ENCODE peak calls at places on chromosomes 13 and 19, in five cellular contexts. J is vagina, P is A549, M is IMR-90, O is NB4. Z is an unnamed sample.

GRCh38 chr13:38866649-38867048 is 124.0 kb downstream of the STOML3 start:
- DNase-seq in O (peak; percentile 11), P (peak; percentile 1), M (no peak), J (no peak), Z (no peak)

GRCh38 chr13:110607675-110608224 is 7.6 kb upstream of the NAXD start:
- DNase-seq in M (no peak), O (no peak), P (no peak), J (no peak), Z (no peak)

GRCh38 chr19:53192771-53193533 is at the start of gene ZNF665:
- DNase-seq in P (no peak), O (peak; percentile 93), M (peak; percentile 82), J (no peak), Z (peak; percentile 49)

GRCh38 chr19:15194938-15195337 is 5.9 kb downstream of the NOTCH3 start:
- DNase-seq in O (no peak), P (no peak), J (no peak), M (peak; percentile 59), Z (no peak)

GRCh38 chr13:102571075-102571474 is 25.7 kb upstream of the TPP2 start:
- DNase-seq in M (no peak), O (no peak), P (no peak), J (no peak), Z (no peak)

GRCh38 chr13:48591889-48592725 is 59.2 kb upstream of the RCBTB2 start:
- DNase-seq in O (no peak), J (no peak), P (no peak), M (no peak), Z (no peak)

GRCh38 chr13:44224433-44225149 is 149.0 kb upstream of the SERP2 start:
- DNase-seq in J (no peak), P (no peak), O (no peak), M (no peak), Z (no peak)

GRCh38 chr19:45455707-45456499 is 11.9 kb upstream of the FOSB start:
- DNase-seq in P (peak; percentile 99), J (no peak), O (peak; percentile 92), M (peak; percentile 99), Z (peak; percentile 72)

GRCh38 chr13:98365291-98365690 is 188.2 kb upstream of the RNF113B start:
- DNase-seq in O (no peak), J (no peak), M (no peak), P (no peak), Z (no peak)

GRCh38 chr19:12085074-12085818 is 20.7 kb downstream of the ZNF844 start:
- DNase-seq in O (no peak), J (no peak), M (peak; percentile 10), P (no peak), Z (no peak)

GRCh38 chr13:33230178-33230881 is 55.2 kb downstream of the STARD13 start:
- DNase-seq in O (no peak), P (no peak), M (peak; percentile 87), J (no peak), Z (no peak)

GRCh38 chr19:53254451-53255341 is at the start of gene ZNF677:
- DNase-seq in P (no peak), M (peak; percentile 76), J (no peak), O (no peak), Z (peak; percentile 68)

GRCh38 chr13:98664047-98664446 is 87.1 kb upstream of the STK24 start:
- DNase-seq in P (no peak), M (peak; percentile 85), J (no peak), O (no peak), Z (no peak)

GRCh38 chr13:65342938-65343337 is 1887.2 kb downstream of the PCDH9 start:
- DNase-seq in O (peak; percentile 19), P (no peak), J (no peak), M (peak; percentile 11), Z (no peak)

DNA sequence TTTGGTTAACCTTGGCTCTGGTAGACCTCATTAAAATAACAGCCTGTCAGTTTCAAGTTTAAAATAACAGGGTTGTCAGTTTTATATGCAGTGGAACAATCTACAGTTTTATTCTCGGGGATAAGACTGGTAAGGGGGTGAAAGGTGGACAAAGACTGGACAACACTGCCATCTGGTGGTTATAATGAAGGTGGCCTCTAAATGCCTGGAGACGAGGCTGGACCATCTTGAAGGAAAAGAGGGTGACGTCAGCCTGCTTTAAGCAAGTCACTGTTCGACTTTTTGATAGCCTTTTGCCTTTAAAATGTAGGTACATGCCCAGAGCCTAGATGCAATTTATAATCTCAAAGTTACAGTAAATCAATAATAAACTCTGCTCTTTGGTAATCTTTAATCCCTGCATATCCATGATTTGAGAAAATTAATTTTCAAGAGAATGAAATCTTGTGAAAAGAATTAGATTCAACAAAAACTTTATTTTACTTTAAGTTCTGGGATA is 117.0 kb downstream of the DCT start:
- DNase-seq in J (no peak), P (peak; percentile 80), M (peak; percentile 95), O (peak; percentile 83), Z (peak; percentile 29)
- TF ChIP-seq CTCF in J (peak; percentile 80), P (peak; percentile 75), M (peak; percentile 94), O (peak; percentile 65), Z (no peak)

GRCh38 chr19:10074153-10074552 is 12.0 kb upstream of the SHFL start:
- DNase-seq in M (peak; percentile 36), J (no peak), O (peak; percentile 85), P (peak; percentile 62), Z (no peak)
- TF ChIP-seq CTCF in M (peak; percentile 42), J (peak; percentile 8), O (peak; percentile 95), P (no peak), Z (no peak)

GRCh38 chr13:94711561-94712286 is 621 bp downstream of the SOX21 start:
- DNase-seq in J (no peak), P (peak; percentile 47), O (no peak), M (no peak), Z (no peak)

GRCh38 chr13:94708971-94709614 is 3.3 kb downstream of the SOX21 start:
- DNase-seq in J (no peak), O (no peak), M (no peak), P (no peak), Z (no peak)

GRCh38 chr13:94712287-94712811 is at the start of gene SOX21:
- DNase-seq in J (no peak), O (no peak), P (peak; percentile 48), M (no peak), Z (no peak)

GRCh38 chr13:94710081-94710809 is 2.1 kb downstream of the SOX21 start:
- DNase-seq in O (no peak), P (no peak), J (no peak), M (no peak), Z (no peak)

GRCh38 chr13:94710881-94711560 is 1.3 kb downstream of the SOX21 start:
- DNase-seq in P (peak; percentile 42), J (no peak), M (no peak), O (no peak), Z (no peak)
- TF ChIP-seq CTCF in P (peak; percentile 50), J (no peak), M (peak; percentile 20), O (no peak), Z (no peak)

GRCh38 chr13:30276178-30276577 is 31.2 kb downstream of the KATNAL1 start:
- DNase-seq in O (no peak), P (no peak), M (no peak), J (no peak), Z (no peak)

GRCh38 chr13:30268673-30269072 is 38.7 kb downstream of the KATNAL1 start:
- DNase-seq in J (no peak), P (no peak), M (peak; percentile 40), O (no peak), Z (no peak)

GRCh38 chr13:30274083-30274482 is 33.3 kb downstream of the KATNAL1 start:
- DNase-seq in J (no peak), O (no peak), M (no peak), P (no peak), Z (no peak)
- TF ChIP-seq CTCF in J (no peak), O (no peak), M (no peak), P (no peak), Z (no peak)

DNA sequence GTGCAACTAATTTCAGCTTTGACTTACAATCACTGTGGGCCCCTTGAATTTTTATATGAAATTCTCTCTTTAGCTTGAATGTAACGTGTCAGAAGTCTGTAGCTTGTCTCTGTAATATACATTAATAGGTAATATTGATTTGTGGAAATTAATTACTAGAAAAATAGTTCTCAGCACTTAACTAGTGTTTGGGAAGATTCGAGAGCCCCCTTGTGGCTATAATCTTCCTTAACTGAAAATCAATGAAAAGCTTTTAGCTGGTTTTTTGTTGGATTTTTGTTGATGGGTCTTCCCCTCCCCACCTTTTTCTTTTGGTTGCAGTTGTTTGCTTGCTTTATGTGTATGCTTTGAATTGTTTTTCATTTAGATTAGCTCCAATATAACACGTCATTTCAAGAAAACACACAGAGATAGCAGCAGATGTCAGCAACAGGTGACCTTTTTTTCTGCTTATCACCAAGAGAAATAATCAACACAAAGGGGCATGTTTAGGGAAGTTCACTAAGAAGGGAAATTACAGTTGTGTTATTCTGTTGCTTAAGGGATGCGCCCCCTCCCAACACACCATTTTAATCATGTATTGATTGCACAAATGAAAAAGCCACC is 176.8 kb downstream of the OXGR1 start:
- DNase-seq in J (no peak), P (peak; percentile 8), M (peak; percentile 10), O (peak; percentile 32), Z (no peak)
- TF ChIP-seq CTCF in J (no peak), P (peak; percentile 34), M (peak; percentile 45), O (peak; percentile 33), Z (no peak)

GRCh38 chr13:95168191-95168590 is 133.1 kb downstream of the ABCC4 start:
- DNase-seq in J (no peak), P (no peak), M (no peak), O (no peak), Z (no peak)

GRCh38 chr13:95160112-95160906 is 140.9 kb downstream of the ABCC4 start:
- DNase-seq in J (no peak), P (peak; percentile 81), O (no peak), M (peak; percentile 72), Z (no peak)

GRCh38 chr13:95164830-95165229 is 136.4 kb downstream of the ABCC4 start:
- DNase-seq in J (no peak), O (no peak), P (no peak), M (no peak), Z (no peak)
- TF ChIP-seq CTCF in J (no peak), O (no peak), P (no peak), M (no peak), Z (no peak)

Z was measured in omental fat pad.